ENCODE peak calls at places on chromosome 21, in six cellular contexts. Y is mesenchymal stem cell; R is activated CD8-positive, alpha-beta memory T cell treated with anti-CD3 and anti-CD28 coated beads for 4 hours; F is foreskin fibroblast; P is GM12865; G is left cardiac atrium. T is an unnamed sample.

GRCh38 chr21:18253252-18253651 is 8.6 kb downstream of the CHODL start:
- DNase-seq in Y (no peak), R (no peak), F (no peak), P (no peak), G (no peak), T (no peak)

GRCh38 chr21:37225440-37225839 is 41.7 kb downstream of the VPS26C start:
- DNase-seq in Y (no peak), R (no peak), F (no peak), P (no peak), G (no peak), T (no peak)

GRCh38 chr21:35732788-35733187 is 327.5 kb downstream of the SETD4 start:
- DNase-seq in Y (no peak), R (no peak), F (no peak), P (no peak), G (no peak), T (no peak)

GRCh38 chr21:29077651-29078090 is 4.2 kb upstream of the CCT8 start:
- DNase-seq in Y (no peak), R (no peak), F (no peak), P (peak), G (no peak), T (no peak)

GRCh38 chr21:15841856-15842564 is 112.2 kb downstream of the USP25 start:
- DNase-seq in Y (peak), R (no peak), F (peak), P (no peak), G (no peak), T (no peak)

GRCh38 chr21:38747796-38748195 is 57.9 kb upstream of the ETS2 start:
- DNase-seq in Y (no peak), R (no peak), F (no peak), P (no peak), G (no peak), T (no peak)

GRCh38 chr21:41622831-41623548 is 115.0 kb upstream of the TMPRSS2 start:
- DNase-seq in Y (no peak), R (no peak), F (no peak), P (no peak), G (peak), T (no peak)

GRCh38 chr21:38768385-38769071 is 37.2 kb upstream of the ETS2 start:
- DNase-seq in Y (peak), R (peak), F (peak), P (peak), G (no peak), T (no peak)

GRCh38 chr21:17688912-17689874 is 76.5 kb upstream of the BTG3 start:
- DNase-seq in Y (peak), R (peak), F (no peak), P (peak), G (peak), T (no peak)

GRCh38 chr21:43699933-43700599 is 18.9 kb upstream of the PDXK start:
- DNase-seq in Y (no peak), R (no peak), F (no peak), P (no peak), G (no peak), T (no peak)

GRCh38 chr21:29145354-29145782 is 14.9 kb downstream of the MAP3K7CL start:
- DNase-seq in Y (peak), R (no peak), F (peak), P (no peak), G (peak), T (no peak)

GRCh38 chr21:34553199-34553952 is 41.4 kb upstream of the KCNE1 start:
- DNase-seq in Y (peak), R (no peak), F (peak), P (no peak), G (no peak), T (no peak)

GRCh38 chr21:25518491-25518911 is 88.8 kb downstream of the MRPL39 start:
- DNase-seq in Y (peak), R (no peak), F (no peak), P (no peak), G (no peak), T (no peak)

GRCh38 chr21:41357546-41357945 is 4.3 kb upstream of the MX2 start:
- DNase-seq in Y (no peak), R (no peak), F (no peak), P (no peak), G (peak), T (no peak)

GRCh38 chr21:45983981-45984551 is 2.5 kb downstream of the COL6A1 start:
- DNase-seq in Y (no peak), R (no peak), F (no peak), P (no peak), G (peak), T (no peak)

GRCh38 chr21:35428489-35428888 is 379.4 kb upstream of the RUNX1 start:
- DNase-seq in Y (peak), R (no peak), F (peak), P (no peak), G (peak), T (no peak)

GRCh38 chr21:43645414-43645891 is 13.8 kb downstream of the HSF2BP start:
- DNase-seq in Y (peak), R (no peak), F (no peak), P (peak), G (peak), T (peak)

GRCh38 chr21:45001134-45002095 is 61.6 kb downstream of the SLX9 start:
- DNase-seq in Y (no peak), R (no peak), F (peak), P (no peak), G (peak), T (no peak)

GRCh38 chr21:38134084-38134873 is 122.5 kb upstream of the KCNJ15 start:
- DNase-seq in Y (peak), R (no peak), F (no peak), P (no peak), G (no peak), T (no peak)

GRCh38 chr21:29335720-29336119 is 37.0 kb downstream of the BACH1 start:
- DNase-seq in Y (no peak), R (no peak), F (no peak), P (no peak), G (no peak), T (no peak)

GRCh38 chr21:38303300-38303699 is 46.5 kb downstream of the KCNJ15 start:
- DNase-seq in Y (peak), R (no peak), F (peak), P (no peak), G (peak), T (no peak)

GRCh38 chr21:39579734-39580332 is 32.9 kb upstream of the B3GALT5 start:
- DNase-seq in Y (no peak), R (no peak), F (no peak), P (no peak), G (no peak), T (no peak)